ENCODE peak calls at places on chromosomes 13 and 19, in six cellular contexts. One of them, this sample, is unnamed.

GRCh38 chr13:79678100-79678499 is 197.1 kb downstream of the NDFIP2 start:
- DNase-seq in fibroblast of pulmonary artery: peak
- DNase-seq in tibial artery: no peak
- DNase-seq in cardiac fibroblast: peak
- DNase-seq in Peyer's patch: no peak
- DNase-seq in cardiac muscle cell: peak
- DNase-seq in this sample: no peak

GRCh38 chr19:36140289-36141038 is 598 bp downstream of the CAPNS1 start:
- DNase-seq in cardiac muscle cell: peak
- DNase-seq in Peyer's patch: no peak
- DNase-seq in cardiac fibroblast: peak
- DNase-seq in tibial artery: peak
- DNase-seq in fibroblast of pulmonary artery: peak
- DNase-seq in this sample: no peak

GRCh38 chr13:51125495-51126226 is 14.6 kb upstream of the C13orf42 start:
- DNase-seq in tibial artery: no peak
- DNase-seq in fibroblast of pulmonary artery: peak
- DNase-seq in cardiac fibroblast: peak
- DNase-seq in cardiac muscle cell: peak
- DNase-seq in Peyer's patch: no peak
- DNase-seq in this sample: peak

GRCh38 chr19:14118165-14119051 is 846 bp upstream of the PRKACA start:
- DNase-seq in fibroblast of pulmonary artery: peak
- DNase-seq in cardiac muscle cell: peak
- DNase-seq in tibial artery: peak
- DNase-seq in Peyer's patch: peak
- DNase-seq in cardiac fibroblast: peak
- DNase-seq in this sample: peak

GRCh38 chr19:45402469-45403070 is 2.3 kb downstream of the PPP1R13L start:
- DNase-seq in Peyer's patch: peak
- DNase-seq in cardiac muscle cell: peak
- DNase-seq in tibial artery: no peak
- DNase-seq in cardiac fibroblast: peak
- DNase-seq in fibroblast of pulmonary artery: no peak
- DNase-seq in this sample: no peak

GRCh38 chr13:41246969-41247750 is 16.2 kb downstream of the MTRF1 start:
- DNase-seq in fibroblast of pulmonary artery: no peak
- DNase-seq in Peyer's patch: no peak
- DNase-seq in tibial artery: no peak
- DNase-seq in cardiac muscle cell: no peak
- DNase-seq in cardiac fibroblast: no peak
- DNase-seq in this sample: no peak

GRCh38 chr19:30799854-30800755 is 427.9 kb downstream of the ZNF536 start:
- DNase-seq in cardiac fibroblast: no peak
- DNase-seq in Peyer's patch: no peak
- DNase-seq in fibroblast of pulmonary artery: no peak
- DNase-seq in cardiac muscle cell: peak
- DNase-seq in tibial artery: no peak
- DNase-seq in this sample: no peak

GRCh38 chr13:40812724-40813445 is 23.5 kb downstream of the SLC25A15 start:
- DNase-seq in Peyer's patch: no peak
- DNase-seq in cardiac fibroblast: peak
- DNase-seq in fibroblast of pulmonary artery: no peak
- DNase-seq in tibial artery: no peak
- DNase-seq in cardiac muscle cell: peak
- DNase-seq in this sample: no peak

GRCh38 chr19:2337329-2337707 is 8.8 kb downstream of the SPPL2B start:
- DNase-seq in cardiac fibroblast: peak
- DNase-seq in tibial artery: no peak
- DNase-seq in fibroblast of pulmonary artery: peak
- DNase-seq in cardiac muscle cell: peak
- DNase-seq in Peyer's patch: no peak
- DNase-seq in this sample: no peak

GRCh38 chr19:7871530-7872305 is 2.5 kb downstream of the PRR36 start:
- DNase-seq in cardiac fibroblast: peak
- DNase-seq in tibial artery: peak
- DNase-seq in Peyer's patch: peak
- DNase-seq in cardiac muscle cell: peak
- DNase-seq in fibroblast of pulmonary artery: peak
- DNase-seq in this sample: peak

GRCh38 chr13:30037766-30038165 is 187.3 kb upstream of the UBL3 start:
- DNase-seq in tibial artery: no peak
- DNase-seq in cardiac fibroblast: peak
- DNase-seq in Peyer's patch: no peak
- DNase-seq in cardiac muscle cell: peak
- DNase-seq in fibroblast of pulmonary artery: peak
- DNase-seq in this sample: peak

GRCh38 chr19:1579222-1579621 is 11.1 kb upstream of the MEX3D start:
- DNase-seq in tibial artery: no peak
- DNase-seq in cardiac muscle cell: no peak
- DNase-seq in Peyer's patch: no peak
- DNase-seq in cardiac fibroblast: no peak
- DNase-seq in fibroblast of pulmonary artery: no peak
- DNase-seq in this sample: no peak

GRCh38 chr13:33723365-33723764 is 94.6 kb upstream of the RFC3 start:
- DNase-seq in tibial artery: no peak
- DNase-seq in Peyer's patch: no peak
- DNase-seq in cardiac fibroblast: peak
- DNase-seq in fibroblast of pulmonary artery: peak
- DNase-seq in cardiac muscle cell: peak
- DNase-seq in this sample: no peak

GRCh38 chr19:32599736-32600157 is 18.8 kb downstream of the PDCD5 start:
- DNase-seq in tibial artery: no peak
- DNase-seq in fibroblast of pulmonary artery: peak
- DNase-seq in cardiac fibroblast: peak
- DNase-seq in cardiac muscle cell: peak
- DNase-seq in Peyer's patch: no peak
- DNase-seq in this sample: peak

GRCh38 chr13:86464193-86464592 is 665.0 kb upstream of the SLITRK6 start:
- DNase-seq in cardiac fibroblast: no peak
- DNase-seq in tibial artery: no peak
- DNase-seq in fibroblast of pulmonary artery: peak
- DNase-seq in Peyer's patch: no peak
- DNase-seq in cardiac muscle cell: no peak
- DNase-seq in this sample: no peak

GRCh38 chr13:111502957-111503356 is 182.5 kb downstream of the TEX29 start:
- DNase-seq in cardiac muscle cell: no peak
- DNase-seq in cardiac fibroblast: no peak
- DNase-seq in Peyer's patch: no peak
- DNase-seq in tibial artery: no peak
- DNase-seq in fibroblast of pulmonary artery: no peak
- DNase-seq in this sample: no peak

GRCh38 chr19:48490980-48491792 is 20.4 kb downstream of the LMTK3 start:
- DNase-seq in cardiac fibroblast: no peak
- DNase-seq in cardiac muscle cell: no peak
- DNase-seq in Peyer's patch: peak
- DNase-seq in tibial artery: no peak
- DNase-seq in fibroblast of pulmonary artery: no peak
- DNase-seq in this sample: no peak
- H3K4me3 ChIP-seq in cardiac fibroblast: no peak
- H3K4me3 ChIP-seq in cardiac muscle cell: peak
- H3K4me3 ChIP-seq in Peyer's patch: no peak
- H3K4me3 ChIP-seq in tibial artery: no peak
- H3K4me3 ChIP-seq in fibroblast of pulmonary artery: no peak
- H3K4me3 ChIP-seq in this sample: no peak

GRCh38 chr13:69999875-70000274 is 107.8 kb upstream of the ATXN8OS start:
- DNase-seq in cardiac fibroblast: no peak
- DNase-seq in Peyer's patch: no peak
- DNase-seq in fibroblast of pulmonary artery: no peak
- DNase-seq in cardiac muscle cell: no peak
- DNase-seq in tibial artery: no peak
- DNase-seq in this sample: no peak

DNA sequence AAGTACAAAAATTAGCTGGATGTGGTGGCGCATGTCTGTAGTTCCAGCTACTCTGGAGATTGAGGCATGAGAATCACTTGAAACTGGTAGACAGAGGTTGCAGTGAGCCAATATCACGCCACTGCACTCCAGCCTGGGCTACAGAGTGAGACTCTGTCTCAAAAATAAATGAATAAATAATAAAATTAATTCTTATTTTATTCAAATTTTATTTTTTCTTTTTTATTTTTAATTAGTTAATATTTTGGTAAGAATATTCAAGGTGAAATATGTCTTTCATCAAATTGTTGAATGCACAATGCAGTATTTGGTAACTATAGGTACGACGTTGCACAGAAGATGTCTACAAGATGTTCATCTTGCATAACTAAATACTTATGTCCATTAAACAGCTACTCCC is 110.6 kb upstream of the ATXN8OS start:
- DNase-seq in cardiac muscle cell: no peak
- DNase-seq in tibial artery: no peak
- DNase-seq in cardiac fibroblast: no peak
- DNase-seq in fibroblast of pulmonary artery: no peak
- DNase-seq in Peyer's patch: no peak
- DNase-seq in this sample: no peak
- TF ChIP-seq CTCF in cardiac muscle cell: no peak
- TF ChIP-seq CTCF in tibial artery: no peak
- TF ChIP-seq CTCF in cardiac fibroblast: no peak
- TF ChIP-seq CTCF in fibroblast of pulmonary artery: no peak
- TF ChIP-seq CTCF in Peyer's patch: no peak
- TF ChIP-seq CTCF in this sample: no peak

DNA sequence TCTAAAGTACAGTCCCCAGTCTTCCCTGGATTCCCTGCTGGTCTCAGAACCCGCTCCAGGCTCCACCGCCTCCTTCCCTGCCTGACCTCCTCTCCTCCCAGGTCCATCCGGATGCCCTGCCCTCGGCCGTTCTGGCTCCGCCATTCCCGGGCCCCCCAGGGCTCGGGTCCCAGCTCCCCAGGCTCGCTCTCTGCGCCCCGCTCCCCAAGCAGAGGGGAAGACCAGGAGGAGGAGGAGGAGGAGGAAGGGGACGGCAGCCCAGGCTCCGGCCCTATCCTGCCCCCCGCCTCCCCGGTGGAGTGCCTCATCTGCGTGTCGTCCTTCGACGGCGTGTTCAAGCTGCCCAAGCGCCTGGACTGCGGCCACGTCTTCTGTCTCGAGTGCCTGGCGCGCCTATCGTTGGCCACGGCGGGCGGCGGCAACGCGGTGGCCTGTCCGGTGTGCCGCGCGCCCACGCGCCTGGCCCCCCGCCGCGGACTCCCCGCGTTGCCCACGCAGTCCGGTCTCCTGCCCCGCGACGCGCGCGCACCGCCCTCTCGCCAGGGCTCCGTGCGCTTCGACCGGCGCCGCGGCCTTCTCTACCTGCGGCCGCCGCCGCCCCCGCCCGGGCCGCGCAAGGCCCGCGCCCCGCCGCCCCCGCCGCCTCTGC is 647 bp downstream of the RNF225 start:
- DNase-seq in tibial artery: no peak
- DNase-seq in fibroblast of pulmonary artery: no peak
- DNase-seq in cardiac muscle cell: peak
- DNase-seq in Peyer's patch: no peak
- DNase-seq in cardiac fibroblast: no peak
- DNase-seq in this sample: no peak
- H3K4me3 ChIP-seq in tibial artery: no peak
- H3K4me3 ChIP-seq in fibroblast of pulmonary artery: no peak
- H3K4me3 ChIP-seq in cardiac muscle cell: peak
- H3K4me3 ChIP-seq in Peyer's patch: no peak
- H3K4me3 ChIP-seq in cardiac fibroblast: no peak
- H3K4me3 ChIP-seq in this sample: no peak

DNA sequence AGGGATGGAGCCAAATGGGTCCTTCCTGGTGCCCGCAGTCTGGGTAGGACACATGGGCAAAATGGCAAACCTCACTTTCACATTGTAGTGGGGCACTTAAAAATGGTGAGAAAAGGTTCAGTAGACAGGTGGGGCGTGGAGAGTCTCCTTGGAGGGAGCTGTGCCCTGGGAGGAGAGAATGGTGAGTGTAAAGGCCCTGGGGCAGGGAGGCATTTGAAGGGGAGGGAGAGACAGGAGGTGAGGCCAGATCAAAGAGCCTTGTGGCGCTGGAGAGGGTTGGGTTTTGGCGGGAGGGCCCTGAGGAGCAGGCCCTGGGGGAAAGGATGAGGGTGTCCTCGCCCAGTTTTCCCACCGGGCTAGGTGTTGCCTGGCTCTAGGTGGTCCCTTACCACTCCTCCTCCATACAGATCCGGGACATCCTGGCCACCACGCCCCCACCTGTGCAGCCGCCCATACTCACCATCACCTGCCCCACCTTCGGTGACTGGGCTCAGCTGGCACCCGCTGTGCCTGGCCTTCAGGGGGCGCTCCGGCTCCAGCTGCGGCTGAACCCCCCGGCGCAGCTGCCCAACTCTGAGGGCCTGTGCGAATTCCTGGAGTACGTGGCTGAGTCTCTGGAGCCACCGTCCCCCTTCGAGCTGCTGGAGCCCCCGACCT is 6.3 kb downstream of the MAP1S start:
- DNase-seq in Peyer's patch: no peak
- DNase-seq in tibial artery: no peak
- DNase-seq in cardiac muscle cell: no peak
- DNase-seq in cardiac fibroblast: no peak
- DNase-seq in fibroblast of pulmonary artery: no peak
- DNase-seq in this sample: no peak
- TF ChIP-seq CTCF in Peyer's patch: no peak
- TF ChIP-seq CTCF in tibial artery: no peak
- TF ChIP-seq CTCF in cardiac muscle cell: peak
- TF ChIP-seq CTCF in cardiac fibroblast: peak
- TF ChIP-seq CTCF in fibroblast of pulmonary artery: peak
- TF ChIP-seq CTCF in this sample: peak

This sample was measured in AG09309.